ENCODE peak calls at places on chromosome 1, in eight cellular contexts. Y, U, L, X, C, G, S and V are unnamed samples.

GRCh38 chr1:212557739-212558664 is 50.6 kb upstream of the ATF3 start:
- DNase-seq in Y (peak), U (no peak), L (no peak), X (peak), C (peak), G (peak), S (peak), V (no peak)

GRCh38 chr1:246647113-246647512 is 77.1 kb upstream of the SCCPDH start:
- DNase-seq in Y (peak), U (no peak), L (peak), X (peak), C (peak), G (peak), S (no peak), V (no peak)

GRCh38 chr1:11692899-11693590 is 1.5 kb downstream of the DRAXIN start:
- DNase-seq in Y (peak), U (peak), L (no peak), X (peak), C (peak), G (peak), S (no peak), V (no peak)

GRCh38 chr1:224929335-224930237 is at the start of gene DNAH14:
- DNase-seq in Y (peak), U (peak), L (peak), X (peak), C (peak), G (peak), S (peak), V (no peak)

GRCh38 chr1:56578963-56579875 is at the start of gene PLPP3:
- DNase-seq in Y (peak), U (peak), L (no peak), X (peak), C (peak), G (peak), S (peak), V (no peak)

GRCh38 chr1:29835486-29836273 is 599.4 kb downstream of the PTPRU start:
- DNase-seq in Y (no peak), U (no peak), L (no peak), X (no peak), C (no peak), G (no peak), S (no peak), V (no peak)

GRCh38 chr1:90348934-90349333 is 354.0 kb downstream of the ZNF326 start:
- DNase-seq in Y (no peak), U (no peak), L (no peak), X (no peak), C (no peak), G (no peak), S (no peak), V (no peak)

GRCh38 chr1:40476924-40477679 is at the start of gene ZFP69:
- DNase-seq in Y (peak), U (peak), L (peak), X (peak), C (peak), G (peak), S (peak), V (peak)

GRCh38 chr1:19651141-19651737 is 7.1 kb downstream of the NBL1 start:
- DNase-seq in Y (peak), U (peak), L (no peak), X (peak), C (peak), G (peak), S (no peak), V (peak)

GRCh38 chr1:56362994-56363770 is 216.2 kb downstream of the PLPP3 start:
- DNase-seq in Y (no peak), U (no peak), L (no peak), X (no peak), C (no peak), G (no peak), S (no peak), V (no peak)

GRCh38 chr1:193031431-193031830 is 27.7 kb downstream of the UCHL5 start:
- DNase-seq in Y (no peak), U (peak), L (no peak), X (peak), C (no peak), G (peak), S (no peak), V (no peak)

GRCh38 chr1:222266223-222267215 is 281.4 kb downstream of the HHIPL2 start:
- DNase-seq in Y (no peak), U (no peak), L (no peak), X (peak), C (no peak), G (no peak), S (no peak), V (no peak)

GRCh38 chr1:6249732-6250689 is 6.0 kb downstream of the HES3 start:
- DNase-seq in Y (no peak), U (no peak), L (no peak), X (no peak), C (no peak), G (no peak), S (no peak), V (no peak)

GRCh38 chr1:209567788-209568187 is 15.7 kb upstream of the CAMK1G start:
- DNase-seq in Y (no peak), U (no peak), L (no peak), X (peak), C (peak), G (peak), S (no peak), V (no peak)